ENCODE peak calls at places on chromosomes 6 and 20, in eight cellular contexts. One of them, this sample, is unnamed.

GRCh38 chr6:44738652-44739141 is 351.2 kb downstream of the CDC5L start:
- DNase-seq in NT2/D1: no peak
- DNase-seq in BE2C: no peak
- DNase-seq in uterus: peak; percentile 34
- DNase-seq in upper lobe of right lung: no peak
- DNase-seq in CD8-positive, alpha-beta memory T cell: no peak
- DNase-seq in HepG2: no peak
- DNase-seq in neuronal stem cell: no peak
- DNase-seq in this sample: peak; percentile 93

GRCh38 chr6:135909737-135910387 is 58.4 kb downstream of the PDE7B start:
- DNase-seq in uterus: no peak
- DNase-seq in neuronal stem cell: peak; percentile 60
- DNase-seq in CD8-positive, alpha-beta memory T cell: peak; percentile 36
- DNase-seq in NT2/D1: peak; percentile 56
- DNase-seq in upper lobe of right lung: no peak
- DNase-seq in HepG2: peak; percentile 70
- DNase-seq in BE2C: peak; percentile 66
- DNase-seq in this sample: peak; percentile 8

GRCh38 chr6:167415441-167415961 is 90.6 kb downstream of the TTLL2 start:
- DNase-seq in upper lobe of right lung: peak; percentile 48
- DNase-seq in CD8-positive, alpha-beta memory T cell: no peak
- DNase-seq in neuronal stem cell: no peak
- DNase-seq in NT2/D1: no peak
- DNase-seq in HepG2: no peak
- DNase-seq in uterus: no peak
- DNase-seq in BE2C: no peak
- DNase-seq in this sample: no peak

GRCh38 chr6:123953920-123954319 is 150.3 kb downstream of the NKAIN2 start:
- DNase-seq in neuronal stem cell: no peak
- DNase-seq in uterus: no peak
- DNase-seq in NT2/D1: no peak
- DNase-seq in BE2C: no peak
- DNase-seq in upper lobe of right lung: no peak
- DNase-seq in HepG2: no peak
- DNase-seq in CD8-positive, alpha-beta memory T cell: no peak
- DNase-seq in this sample: peak; percentile 4

GRCh38 chr20:63101781-63102719 is 95.3 kb upstream of the BHLHE23 start:
- DNase-seq in upper lobe of right lung: peak; percentile 71
- DNase-seq in NT2/D1: no peak
- DNase-seq in neuronal stem cell: no peak
- DNase-seq in CD8-positive, alpha-beta memory T cell: peak; percentile 42
- DNase-seq in uterus: peak; percentile 28
- DNase-seq in BE2C: peak; percentile 25
- DNase-seq in HepG2: no peak
- DNase-seq in this sample: peak; percentile 34

GRCh38 chr6:33689148-33689494 is 22.4 kb downstream of the UQCC2 start:
- DNase-seq in neuronal stem cell: no peak
- DNase-seq in NT2/D1: no peak
- DNase-seq in HepG2: no peak
- DNase-seq in CD8-positive, alpha-beta memory T cell: no peak
- DNase-seq in uterus: no peak
- DNase-seq in BE2C: no peak
- DNase-seq in upper lobe of right lung: no peak
- DNase-seq in this sample: no peak

GRCh38 chr6:19181252-19181651 is 655.9 kb upstream of the ID4 start:
- DNase-seq in upper lobe of right lung: no peak
- DNase-seq in NT2/D1: no peak
- DNase-seq in BE2C: no peak
- DNase-seq in neuronal stem cell: no peak
- DNase-seq in uterus: no peak
- DNase-seq in CD8-positive, alpha-beta memory T cell: no peak
- DNase-seq in HepG2: no peak
- DNase-seq in this sample: no peak

GRCh38 chr6:26322645-26323482 is 42.1 kb upstream of the BTN3A2 start:
- DNase-seq in BE2C: peak; percentile 77
- DNase-seq in upper lobe of right lung: no peak
- DNase-seq in HepG2: peak; percentile 93
- DNase-seq in CD8-positive, alpha-beta memory T cell: peak; percentile 38
- DNase-seq in NT2/D1: no peak
- DNase-seq in neuronal stem cell: no peak
- DNase-seq in uterus: peak; percentile 59
- DNase-seq in this sample: peak; percentile 72

GRCh38 chr20:24720957-24721356 is 228.1 kb upstream of the CST7 start:
- DNase-seq in uterus: no peak
- DNase-seq in CD8-positive, alpha-beta memory T cell: no peak
- DNase-seq in neuronal stem cell: no peak
- DNase-seq in BE2C: no peak
- DNase-seq in HepG2: no peak
- DNase-seq in NT2/D1: no peak
- DNase-seq in upper lobe of right lung: no peak
- DNase-seq in this sample: no peak

GRCh38 chr6:115898246-115898645 is 162.4 kb downstream of the FRK start:
- DNase-seq in neuronal stem cell: no peak
- DNase-seq in BE2C: no peak
- DNase-seq in upper lobe of right lung: no peak
- DNase-seq in uterus: no peak
- DNase-seq in HepG2: no peak
- DNase-seq in NT2/D1: no peak
- DNase-seq in CD8-positive, alpha-beta memory T cell: no peak
- DNase-seq in this sample: no peak

GRCh38 chr20:24779166-24779565 is 169.9 kb upstream of the CST7 start:
- DNase-seq in neuronal stem cell: no peak
- DNase-seq in upper lobe of right lung: peak; percentile 46
- DNase-seq in CD8-positive, alpha-beta memory T cell: no peak
- DNase-seq in BE2C: no peak
- DNase-seq in NT2/D1: no peak
- DNase-seq in uterus: no peak
- DNase-seq in HepG2: no peak
- DNase-seq in this sample: no peak

GRCh38 chr6:107443066-107443903 is 16.1 kb downstream of the PDSS2 start:
- DNase-seq in uterus: no peak
- DNase-seq in HepG2: no peak
- DNase-seq in BE2C: no peak
- DNase-seq in upper lobe of right lung: no peak
- DNase-seq in NT2/D1: no peak
- DNase-seq in neuronal stem cell: no peak
- DNase-seq in CD8-positive, alpha-beta memory T cell: no peak
- DNase-seq in this sample: no peak

GRCh38 chr6:132153221-132153896 is 202.2 kb upstream of the CCN2 start:
- DNase-seq in uterus: no peak
- DNase-seq in CD8-positive, alpha-beta memory T cell: no peak
- DNase-seq in NT2/D1: no peak
- DNase-seq in BE2C: no peak
- DNase-seq in HepG2: no peak
- DNase-seq in neuronal stem cell: no peak
- DNase-seq in upper lobe of right lung: no peak
- DNase-seq in this sample: peak; percentile 20

GRCh38 chr6:33716890-33717632 is 5.6 kb upstream of the UQCC2 start:
- DNase-seq in HepG2: peak; percentile 58
- DNase-seq in uterus: no peak
- DNase-seq in CD8-positive, alpha-beta memory T cell: no peak
- DNase-seq in neuronal stem cell: no peak
- DNase-seq in BE2C: no peak
- DNase-seq in NT2/D1: no peak
- DNase-seq in upper lobe of right lung: peak; percentile 22
- DNase-seq in this sample: no peak

GRCh38 chr6:138986578-138986977 is 1.5 kb downstream of the REPS1 start:
- DNase-seq in CD8-positive, alpha-beta memory T cell: no peak
- DNase-seq in neuronal stem cell: no peak
- DNase-seq in BE2C: no peak
- DNase-seq in HepG2: peak; percentile 27
- DNase-seq in uterus: no peak
- DNase-seq in NT2/D1: no peak
- DNase-seq in upper lobe of right lung: no peak
- DNase-seq in this sample: no peak

GRCh38 chr6:5471044-5471443 is 209.7 kb downstream of the FARS2 start:
- DNase-seq in BE2C: peak; percentile 75
- DNase-seq in upper lobe of right lung: peak; percentile 71
- DNase-seq in CD8-positive, alpha-beta memory T cell: peak; percentile 30
- DNase-seq in NT2/D1: peak; percentile 25
- DNase-seq in neuronal stem cell: peak; percentile 56
- DNase-seq in uterus: peak; percentile 30
- DNase-seq in HepG2: peak; percentile 54
- DNase-seq in this sample: peak; percentile 32

GRCh38 chr6:47428746-47429664 is 48.6 kb upstream of the CD2AP start:
- DNase-seq in upper lobe of right lung: no peak
- DNase-seq in uterus: no peak
- DNase-seq in HepG2: no peak
- DNase-seq in CD8-positive, alpha-beta memory T cell: no peak
- DNase-seq in NT2/D1: peak; percentile 84
- DNase-seq in BE2C: no peak
- DNase-seq in neuronal stem cell: no peak
- DNase-seq in this sample: no peak

GRCh38 chr6:169014681-169015080 is 239.0 kb downstream of the THBS2 start:
- DNase-seq in NT2/D1: no peak
- DNase-seq in CD8-positive, alpha-beta memory T cell: no peak
- DNase-seq in BE2C: no peak
- DNase-seq in upper lobe of right lung: no peak
- DNase-seq in HepG2: no peak
- DNase-seq in neuronal stem cell: no peak
- DNase-seq in uterus: no peak
- DNase-seq in this sample: no peak

GRCh38 chr6:43983191-43983590 is 144.1 kb downstream of the MRPL14 start:
- DNase-seq in upper lobe of right lung: no peak
- DNase-seq in neuronal stem cell: no peak
- DNase-seq in HepG2: no peak
- DNase-seq in uterus: no peak
- DNase-seq in CD8-positive, alpha-beta memory T cell: no peak
- DNase-seq in BE2C: no peak
- DNase-seq in NT2/D1: no peak
- DNase-seq in this sample: no peak

GRCh38 chr6:129893513-129894098 is 32.5 kb upstream of the TMEM244 start:
- DNase-seq in HepG2: no peak
- DNase-seq in NT2/D1: no peak
- DNase-seq in CD8-positive, alpha-beta memory T cell: no peak
- DNase-seq in upper lobe of right lung: no peak
- DNase-seq in BE2C: no peak
- DNase-seq in uterus: no peak
- DNase-seq in neuronal stem cell: no peak
- DNase-seq in this sample: no peak

GRCh38 chr6:139568956-139569538 is 194.6 kb upstream of the CITED2 start:
- DNase-seq in uterus: no peak
- DNase-seq in neuronal stem cell: no peak
- DNase-seq in CD8-positive, alpha-beta memory T cell: no peak
- DNase-seq in BE2C: no peak
- DNase-seq in upper lobe of right lung: no peak
- DNase-seq in NT2/D1: no peak
- DNase-seq in HepG2: no peak
- DNase-seq in this sample: no peak

GRCh38 chr6:129732542-129732941 is 22.6 kb upstream of the ARHGAP18 start:
- DNase-seq in NT2/D1: no peak
- DNase-seq in BE2C: no peak
- DNase-seq in upper lobe of right lung: no peak
- DNase-seq in HepG2: no peak
- DNase-seq in neuronal stem cell: no peak
- DNase-seq in CD8-positive, alpha-beta memory T cell: no peak
- DNase-seq in uterus: no peak
- DNase-seq in this sample: no peak

DNA sequence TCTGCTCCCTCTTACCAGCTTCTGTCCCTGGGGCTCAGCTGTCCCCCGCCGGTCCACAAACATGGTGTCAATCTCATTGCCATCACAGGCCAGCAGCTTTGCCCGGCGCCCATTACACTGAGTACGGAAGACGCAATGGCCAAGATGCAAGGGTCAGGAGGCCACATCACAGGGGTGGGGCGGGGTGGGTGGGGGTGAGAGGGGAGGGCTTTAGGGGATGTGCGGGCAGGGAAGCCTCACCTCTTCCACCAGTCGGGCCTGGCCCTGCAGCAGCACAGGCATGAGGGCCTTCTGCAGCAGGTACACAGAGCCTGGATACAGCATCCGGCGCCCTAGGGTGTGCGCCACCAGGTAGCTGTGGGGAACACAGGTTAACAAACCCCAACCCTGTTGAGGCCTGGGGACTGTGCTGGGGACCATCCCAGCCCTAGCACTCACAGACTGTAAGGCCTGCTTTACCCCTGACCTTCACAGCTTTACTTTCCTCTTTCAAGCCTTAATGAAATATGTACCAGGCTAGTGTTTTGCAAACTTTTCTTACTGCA is 10.8 kb upstream of the LY6G5C start:
- DNase-seq in HepG2: no peak
- DNase-seq in upper lobe of right lung: no peak
- DNase-seq in uterus: no peak
- DNase-seq in CD8-positive, alpha-beta memory T cell: no peak
- DNase-seq in neuronal stem cell: no peak
- DNase-seq in NT2/D1: no peak
- DNase-seq in BE2C: no peak
- DNase-seq in this sample: no peak
- H3K36me3 ChIP-seq in HepG2: peaks cover 58% of the 10 kb centered on the region
- H3K36me3 ChIP-seq in upper lobe of right lung: peaks cover 100% of the 10 kb centered on the region
- H3K36me3 ChIP-seq in uterus: no peaks in the 10 kb centered on the region
- H3K36me3 ChIP-seq in CD8-positive, alpha-beta memory T cell: peaks cover 70% of the 10 kb centered on the region
- H3K36me3 ChIP-seq in neuronal stem cell: peaks cover 51% of the 10 kb centered on the region
- H3K36me3 ChIP-seq in NT2/D1: peaks cover 74% of the 10 kb centered on the region
- H3K36me3 ChIP-seq in BE2C: no peaks in the 10 kb centered on the region
- H3K36me3 ChIP-seq in this sample: no peaks in the 10 kb centered on the region

DNA sequence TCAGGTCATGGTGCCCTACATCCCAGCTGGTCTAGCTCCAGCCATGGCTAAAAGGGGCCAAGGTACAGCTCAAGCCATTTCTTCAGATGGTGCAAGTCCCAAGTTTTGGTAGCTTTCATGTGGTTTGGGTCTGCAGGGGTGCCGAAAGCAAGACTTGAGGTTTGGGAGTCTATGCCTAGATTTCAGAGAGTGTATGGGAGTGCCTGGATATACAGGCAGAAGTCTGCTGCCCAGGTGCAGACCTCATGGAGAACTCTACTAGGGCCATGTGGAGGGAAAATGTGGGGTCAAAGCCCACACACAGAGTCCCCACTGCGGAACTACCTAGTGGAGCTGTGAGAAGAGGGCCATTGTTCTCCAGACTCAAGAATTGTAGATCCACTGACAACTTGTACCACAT is 1000.9 kb upstream of the ADGRB3 start:
- DNase-seq in HepG2: no peak
- DNase-seq in upper lobe of right lung: no peak
- DNase-seq in BE2C: no peak
- DNase-seq in NT2/D1: no peak
- DNase-seq in neuronal stem cell: no peak
- DNase-seq in uterus: no peak
- DNase-seq in CD8-positive, alpha-beta memory T cell: no peak
- DNase-seq in this sample: no peak
- H3K4me3 ChIP-seq in HepG2: no peak overlapping the region
- H3K4me3 ChIP-seq in upper lobe of right lung: no peak overlapping the region
- H3K4me3 ChIP-seq in BE2C: no peak overlapping the region
- H3K4me3 ChIP-seq in NT2/D1: no peak overlapping the region
- H3K4me3 ChIP-seq in neuronal stem cell: no peak overlapping the region
- H3K4me3 ChIP-seq in uterus: no peak overlapping the region
- H3K4me3 ChIP-seq in CD8-positive, alpha-beta memory T cell: no peak overlapping the region
- H3K4me3 ChIP-seq in this sample: no peak overlapping the region

GRCh38 chr6:89980353-89980752 is 86.1 kb downstream of the GJA10 start:
- DNase-seq in uterus: no peak
- DNase-seq in BE2C: no peak
- DNase-seq in neuronal stem cell: no peak
- DNase-seq in HepG2: no peak
- DNase-seq in CD8-positive, alpha-beta memory T cell: no peak
- DNase-seq in upper lobe of right lung: no peak
- DNase-seq in NT2/D1: no peak
- DNase-seq in this sample: no peak
- H3K36me3 ChIP-seq in uterus: no peaks in the 10 kb centered on the region
- H3K36me3 ChIP-seq in BE2C: no peaks in the 10 kb centered on the region
- H3K36me3 ChIP-seq in neuronal stem cell: no peaks in the 10 kb centered on the region
- H3K36me3 ChIP-seq in HepG2: no peaks in the 10 kb centered on the region
- H3K36me3 ChIP-seq in CD8-positive, alpha-beta memory T cell: no peaks in the 10 kb centered on the region
- H3K36me3 ChIP-seq in upper lobe of right lung: no peaks in the 10 kb centered on the region
- H3K36me3 ChIP-seq in NT2/D1: no peaks in the 10 kb centered on the region
- H3K36me3 ChIP-seq in this sample: no peaks in the 10 kb centered on the region

GRCh38 chr6:25165181-25165580 is 114.0 kb upstream of the CARMIL1 start:
- DNase-seq in NT2/D1: no peak
- DNase-seq in neuronal stem cell: no peak
- DNase-seq in upper lobe of right lung: no peak
- DNase-seq in HepG2: no peak
- DNase-seq in CD8-positive, alpha-beta memory T cell: no peak
- DNase-seq in BE2C: no peak
- DNase-seq in uterus: no peak
- DNase-seq in this sample: no peak
- H3K4me3 ChIP-seq in NT2/D1: no peak overlapping the region
- H3K4me3 ChIP-seq in neuronal stem cell: no peak overlapping the region
- H3K4me3 ChIP-seq in upper lobe of right lung: peak overlapping the region; percentile 46
- H3K4me3 ChIP-seq in HepG2: no peak overlapping the region
- H3K4me3 ChIP-seq in CD8-positive, alpha-beta memory T cell: no peak overlapping the region
- H3K4me3 ChIP-seq in BE2C: no peak overlapping the region
- H3K4me3 ChIP-seq in uterus: no peak overlapping the region
- H3K4me3 ChIP-seq in this sample: no peak overlapping the region

This sample was measured in MG63.